ENCODE peak calls at places on chromosomes 3 and 15, in five cellular contexts. One of them, this sample, is unnamed.

GRCh38 chr3:138944136-138944658 is 2.7 kb downstream of the FOXL2 start:
- DNase-seq in left lung: no peak
- DNase-seq in adrenal gland: no peak
- DNase-seq in left ventricle myocardium inferior: no peak
- DNase-seq in GM06990: no peak
- DNase-seq in this sample: no peak

GRCh38 chr3:52810923-52811322 is 16.3 kb downstream of the ITIH3 start:
- DNase-seq in left lung: no peak
- DNase-seq in adrenal gland: no peak
- DNase-seq in left ventricle myocardium inferior: no peak
- DNase-seq in GM06990: no peak
- DNase-seq in this sample: no peak

GRCh38 chr15:65460948-65461347 is 38.2 kb upstream of the IGDCC4 start:
- DNase-seq in left lung: no peak
- DNase-seq in adrenal gland: no peak
- DNase-seq in left ventricle myocardium inferior: no peak
- DNase-seq in GM06990: no peak
- DNase-seq in this sample: no peak

GRCh38 chr3:188881954-188882641 is 289.7 kb upstream of the TPRG1 start:
- DNase-seq in left lung: no peak
- DNase-seq in adrenal gland: no peak
- DNase-seq in left ventricle myocardium inferior: no peak
- DNase-seq in GM06990: no peak
- DNase-seq in this sample: peak; percentile 70

GRCh38 chr15:96339662-96340347 is 9.3 kb downstream of the NR2F2 start:
- DNase-seq in left lung: no peak
- DNase-seq in adrenal gland: peak; percentile 16
- DNase-seq in left ventricle myocardium inferior: no peak
- DNase-seq in GM06990: no peak
- DNase-seq in this sample: no peak

GRCh38 chr3:107598926-107599754 is 76.4 kb downstream of the BBX start:
- DNase-seq in left lung: peak; percentile 63
- DNase-seq in adrenal gland: peak; percentile 29
- DNase-seq in left ventricle myocardium inferior: peak; percentile 44
- DNase-seq in GM06990: peak; percentile 55
- DNase-seq in this sample: no peak

GRCh38 chr3:172475703-172476102 is 27.4 kb upstream of the GHSR start:
- DNase-seq in left lung: no peak
- DNase-seq in adrenal gland: no peak
- DNase-seq in left ventricle myocardium inferior: no peak
- DNase-seq in GM06990: no peak
- DNase-seq in this sample: no peak

GRCh38 chr3:50406487-50406886 is 47.2 kb upstream of the TMEM115 start:
- DNase-seq in left lung: no peak
- DNase-seq in adrenal gland: no peak
- DNase-seq in left ventricle myocardium inferior: no peak
- DNase-seq in GM06990: no peak
- DNase-seq in this sample: no peak

GRCh38 chr3:188061133-188061532 is 92.8 kb upstream of the LPP start:
- DNase-seq in left lung: no peak
- DNase-seq in adrenal gland: no peak
- DNase-seq in left ventricle myocardium inferior: no peak
- DNase-seq in GM06990: no peak
- DNase-seq in this sample: peak; percentile 66

GRCh38 chr3:4271834-4272233 is 31.3 kb upstream of the SETMAR start:
- DNase-seq in left lung: no peak
- DNase-seq in adrenal gland: no peak
- DNase-seq in left ventricle myocardium inferior: no peak
- DNase-seq in GM06990: no peak
- DNase-seq in this sample: peak; percentile 11

GRCh38 chr3:143429628-143430514 is 310.3 kb downstream of the CHST2 start:
- DNase-seq in left lung: no peak
- DNase-seq in adrenal gland: no peak
- DNase-seq in left ventricle myocardium inferior: no peak
- DNase-seq in GM06990: no peak
- DNase-seq in this sample: no peak

GRCh38 chr15:90219421-90220141 is 14.2 kb downstream of the CIB1 start:
- DNase-seq in left lung: no peak
- DNase-seq in adrenal gland: peak; percentile 29
- DNase-seq in left ventricle myocardium inferior: no peak
- DNase-seq in GM06990: peak; percentile 65
- DNase-seq in this sample: no peak

GRCh38 chr3:84547971-84548970 is 410.5 kb upstream of the CADM2 start:
- DNase-seq in left lung: no peak
- DNase-seq in adrenal gland: peak; percentile 9
- DNase-seq in left ventricle myocardium inferior: no peak
- DNase-seq in GM06990: no peak
- DNase-seq in this sample: no peak

GRCh38 chr3:54999801-55000200 is 71.9 kb upstream of the LRTM1 start:
- DNase-seq in left lung: no peak
- DNase-seq in adrenal gland: no peak
- DNase-seq in left ventricle myocardium inferior: no peak
- DNase-seq in GM06990: no peak
- DNase-seq in this sample: no peak

GRCh38 chr15:60574801-60575631 is 96.1 kb upstream of the ICE2 start:
- DNase-seq in left lung: no peak
- DNase-seq in adrenal gland: no peak
- DNase-seq in left ventricle myocardium inferior: no peak
- DNase-seq in GM06990: no peak
- DNase-seq in this sample: no peak

GRCh38 chr3:194828126-194828525 is 142.4 kb downstream of the FAM43A start:
- DNase-seq in left lung: no peak
- DNase-seq in adrenal gland: no peak
- DNase-seq in left ventricle myocardium inferior: no peak
- DNase-seq in GM06990: no peak
- DNase-seq in this sample: no peak

GRCh38 chr3:127320529-127321121 is 32.8 kb upstream of the PRR20G start:
- DNase-seq in left lung: no peak
- DNase-seq in adrenal gland: no peak
- DNase-seq in left ventricle myocardium inferior: no peak
- DNase-seq in GM06990: no peak
- DNase-seq in this sample: no peak

GRCh38 chr3:162492446-162493081 is 996.0 kb downstream of the OTOL1 start:
- DNase-seq in left lung: no peak
- DNase-seq in adrenal gland: no peak
- DNase-seq in left ventricle myocardium inferior: no peak
- DNase-seq in GM06990: no peak
- DNase-seq in this sample: no peak

GRCh38 chr15:68484696-68485400 is 52.9 kb upstream of the ITGA11 start:
- DNase-seq in left lung: no peak
- DNase-seq in adrenal gland: no peak
- DNase-seq in left ventricle myocardium inferior: no peak
- DNase-seq in GM06990: no peak
- DNase-seq in this sample: no peak

GRCh38 chr3:121658716-121659435 is 1.8 kb downstream of the HCLS1 start:
- DNase-seq in left lung: no peak
- DNase-seq in adrenal gland: no peak
- DNase-seq in left ventricle myocardium inferior: no peak
- DNase-seq in GM06990: no peak
- DNase-seq in this sample: no peak

GRCh38 chr15:76177491-76178040 is 117.8 kb downstream of the TMEM266 start:
- DNase-seq in left lung: no peak
- DNase-seq in adrenal gland: peak; percentile 87
- DNase-seq in left ventricle myocardium inferior: peak; percentile 69
- DNase-seq in GM06990: no peak
- DNase-seq in this sample: no peak

GRCh38 chr3:69948246-69948862 is 51.2 kb upstream of the SAMMSON start:
- DNase-seq in left lung: no peak
- DNase-seq in adrenal gland: no peak
- DNase-seq in left ventricle myocardium inferior: no peak
- DNase-seq in GM06990: no peak
- DNase-seq in this sample: peak; percentile 19

GRCh38 chr3:46910166-46910760 is 32.7 kb downstream of the PTH1R start:
- DNase-seq in left lung: peak; percentile 28
- DNase-seq in adrenal gland: peak; percentile 6
- DNase-seq in left ventricle myocardium inferior: no peak
- DNase-seq in GM06990: no peak
- DNase-seq in this sample: no peak

GRCh38 chr3:9776896-9777694 is 7.3 kb upstream of the CAMK1 start:
- DNase-seq in left lung: no peak
- DNase-seq in adrenal gland: no peak
- DNase-seq in left ventricle myocardium inferior: no peak
- DNase-seq in GM06990: no peak
- DNase-seq in this sample: no peak

GRCh38 chr15:73957276-73957675 is 31.0 kb downstream of the LOXL1 start:
- DNase-seq in left lung: no peak
- DNase-seq in adrenal gland: no peak
- DNase-seq in left ventricle myocardium inferior: no peak
- DNase-seq in GM06990: no peak
- DNase-seq in this sample: no peak

GRCh38 chr3:155602307-155602706 is 142.6 kb downstream of the PLCH1 start:
- DNase-seq in left lung: no peak
- DNase-seq in adrenal gland: no peak
- DNase-seq in left ventricle myocardium inferior: no peak
- DNase-seq in GM06990: no peak
- DNase-seq in this sample: no peak

GRCh38 chr15:65828566-65828965 is 36.5 kb upstream of the DENND4A start:
- DNase-seq in left lung: no peak
- DNase-seq in adrenal gland: no peak
- DNase-seq in left ventricle myocardium inferior: no peak
- DNase-seq in GM06990: no peak
- DNase-seq in this sample: no peak

GRCh38 chr3:18830087-18830486 is 318.2 kb upstream of the KCNH8 start:
- DNase-seq in left lung: no peak
- DNase-seq in adrenal gland: no peak
- DNase-seq in left ventricle myocardium inferior: no peak
- DNase-seq in GM06990: no peak
- DNase-seq in this sample: no peak

GRCh38 chr3:25618043-25618442 is 46.7 kb downstream of the TOP2B start:
- DNase-seq in left lung: no peak
- DNase-seq in adrenal gland: no peak
- DNase-seq in left ventricle myocardium inferior: no peak
- DNase-seq in GM06990: no peak
- DNase-seq in this sample: no peak

GRCh38 chr15:88612186-88612796 is 8.8 kb upstream of the AEN start:
- DNase-seq in left lung: no peak
- DNase-seq in adrenal gland: no peak
- DNase-seq in left ventricle myocardium inferior: no peak
- DNase-seq in GM06990: no peak
- DNase-seq in this sample: no peak

GRCh38 chr3:25547103-25547502 is 117.6 kb downstream of the TOP2B start:
- DNase-seq in left lung: no peak
- DNase-seq in adrenal gland: no peak
- DNase-seq in left ventricle myocardium inferior: no peak
- DNase-seq in GM06990: no peak
- DNase-seq in this sample: no peak

GRCh38 chr3:45104715-45105711 is 41.2 kb downstream of the CDCP1 start:
- DNase-seq in left lung: no peak
- DNase-seq in adrenal gland: no peak
- DNase-seq in left ventricle myocardium inferior: no peak
- DNase-seq in GM06990: no peak
- DNase-seq in this sample: peak; percentile 88

GRCh38 chr3:188349276-188349962 is 195.5 kb downstream of the LPP start:
- DNase-seq in left lung: no peak
- DNase-seq in adrenal gland: no peak
- DNase-seq in left ventricle myocardium inferior: peak; percentile 29
- DNase-seq in GM06990: no peak
- DNase-seq in this sample: no peak

GRCh38 chr3:36317915-36318314 is 62.4 kb upstream of the STAC start:
- DNase-seq in left lung: no peak
- DNase-seq in adrenal gland: no peak
- DNase-seq in left ventricle myocardium inferior: no peak
- DNase-seq in GM06990: peak; percentile 4
- DNase-seq in this sample: no peak

GRCh38 chr3:52891164-52891563 is 6.2 kb downstream of the STIMATE start:
- DNase-seq in left lung: peak; percentile 50
- DNase-seq in adrenal gland: no peak
- DNase-seq in left ventricle myocardium inferior: no peak
- DNase-seq in GM06990: peak; percentile 31
- DNase-seq in this sample: no peak

GRCh38 chr3:112781611-112782010 is 65.1 kb downstream of the CD200R1L start:
- DNase-seq in left lung: no peak
- DNase-seq in adrenal gland: no peak
- DNase-seq in left ventricle myocardium inferior: no peak
- DNase-seq in GM06990: no peak
- DNase-seq in this sample: no peak

DNA sequence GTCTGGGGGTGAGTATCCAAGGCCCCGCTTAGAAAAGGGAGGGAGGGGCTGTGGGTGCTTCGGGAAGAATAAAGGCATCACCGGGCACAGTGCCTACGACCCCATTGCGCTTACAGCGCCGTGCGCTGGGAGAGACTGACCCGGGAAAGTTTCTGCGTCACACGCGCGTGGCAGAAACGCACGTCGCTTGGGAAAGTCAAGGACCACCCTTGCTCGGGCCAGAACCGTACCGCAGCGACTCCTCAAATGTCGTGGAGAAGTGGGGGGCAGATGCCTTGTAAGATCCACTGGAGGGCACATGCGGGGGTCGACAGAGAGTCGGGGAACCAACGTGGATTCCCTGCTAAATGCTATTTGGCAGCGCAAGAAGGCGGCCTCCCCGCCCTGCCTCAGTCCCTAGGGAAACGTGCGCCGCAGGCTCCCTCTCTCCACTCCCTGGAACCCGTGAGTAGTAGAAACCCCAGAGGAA is 2.4 kb downstream of the ADAMTS9 start:
- DNase-seq in left lung: peak; percentile 43
- DNase-seq in adrenal gland: peak; percentile 84
- DNase-seq in left ventricle myocardium inferior: peak; percentile 52
- DNase-seq in GM06990: peak; percentile 7
- DNase-seq in this sample: no peak
- H3K4me3 ChIP-seq in left lung: peak overlapping the region; percentile 43
- H3K4me3 ChIP-seq in adrenal gland: peak overlapping the region; percentile 13
- H3K4me3 ChIP-seq in left ventricle myocardium inferior: peak overlapping the region; percentile 78
- H3K4me3 ChIP-seq in GM06990: no peak overlapping the region
- H3K4me3 ChIP-seq in this sample: peak overlapping the region; percentile 42

GRCh38 chr15:74958320-74958907 is 1.8 kb upstream of the RPP25 start:
- DNase-seq in left lung: peak; percentile 65
- DNase-seq in adrenal gland: peak; percentile 50
- DNase-seq in left ventricle myocardium inferior: peak; percentile 68
- DNase-seq in GM06990: no peak
- DNase-seq in this sample: no peak
- TF ChIP-seq CTCF in left lung: no peak
- TF ChIP-seq CTCF in adrenal gland: peak; percentile 46
- TF ChIP-seq CTCF in left ventricle myocardium inferior: peak; percentile 43
- TF ChIP-seq CTCF in GM06990: no peak
- TF ChIP-seq CTCF in this sample: no peak

GRCh38 chr3:81301230-81301629 is 460.2 kb downstream of the GBE1 start:
- DNase-seq in left lung: no peak
- DNase-seq in adrenal gland: no peak
- DNase-seq in left ventricle myocardium inferior: no peak
- DNase-seq in GM06990: no peak
- DNase-seq in this sample: no peak
- H3K4me3 ChIP-seq in left lung: no peak overlapping the region
- H3K4me3 ChIP-seq in adrenal gland: no peak overlapping the region
- H3K4me3 ChIP-seq in left ventricle myocardium inferior: no peak overlapping the region
- H3K4me3 ChIP-seq in GM06990: no peak overlapping the region
- H3K4me3 ChIP-seq in this sample: no peak overlapping the region

DNA sequence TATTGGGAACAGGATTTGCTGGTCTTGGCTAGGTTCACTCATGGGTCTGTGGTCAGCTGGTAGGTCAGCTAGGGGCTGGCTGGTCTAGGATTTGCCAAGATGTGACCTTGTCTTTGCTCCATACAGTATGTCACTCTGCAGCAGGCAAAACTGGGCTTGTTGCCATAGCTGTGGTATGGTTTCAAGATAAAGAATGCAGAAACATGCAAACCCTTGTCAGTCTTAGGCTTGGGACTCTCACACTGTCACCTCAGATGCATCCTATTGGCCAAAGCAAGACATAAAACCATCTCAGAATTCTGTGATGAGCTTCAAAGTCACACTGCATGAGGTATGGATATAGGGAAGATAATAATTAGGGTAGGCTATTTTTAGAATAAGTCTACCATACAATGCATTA is 66.6 kb upstream of the TBC1D5 start:
- DNase-seq in left lung: no peak
- DNase-seq in adrenal gland: no peak
- DNase-seq in left ventricle myocardium inferior: no peak
- DNase-seq in GM06990: no peak
- DNase-seq in this sample: no peak
- TF ChIP-seq CTCF in left lung: no peak
- TF ChIP-seq CTCF in adrenal gland: no peak
- TF ChIP-seq CTCF in left ventricle myocardium inferior: no peak
- TF ChIP-seq CTCF in GM06990: no peak
- TF ChIP-seq CTCF in this sample: no peak

This sample was measured in HFF-Myc.